ENCODE peak calls at places on chromosome 22, in ten cellular contexts. A is uterus, Q is upper lobe of left lung, S is A549, J is spleen, V is IMR-90, D is HCT116, B is prostate gland, T is NB4, W is GM12878. P is an unnamed sample.

GRCh38 chr22:25120761-25121212 is 78.9 kb upstream of the CRYBB3 start:
- DNase-seq in S (no peak), T (no peak), J (no peak), B (peak; percentile 64), A (peak; percentile 30), V (no peak), D (no peak), Q (no peak), W (no peak), P (no peak)

GRCh38 chr22:45064313-45065268 is 54.8 kb upstream of the PHF21B start:
- DNase-seq in V (peak; percentile 87), S (no peak), A (no peak), T (peak; percentile 62), B (no peak), J (no peak), Q (no peak), D (no peak), W (peak; percentile 7), P (no peak)

GRCh38 chr22:29907753-29908515 is 25.0 kb downstream of the MTMR3 start:
- DNase-seq in D (peak; percentile 93), W (no peak), J (no peak), V (peak; percentile 99), S (peak; percentile 74), B (peak; percentile 91), A (peak; percentile 74), T (peak; percentile 69), Q (no peak), P (peak; percentile 85)

GRCh38 chr22:48045369-48045768 is 1282.9 kb downstream of the TBC1D22A start:
- DNase-seq in Q (no peak), A (no peak), W (peak; percentile 64), D (no peak), T (no peak), B (no peak), V (no peak), J (no peak), S (no peak), P (no peak)

GRCh38 chr22:30444632-30445437 is 19.3 kb downstream of the MTFP1 start:
- DNase-seq in J (no peak), T (peak; percentile 62), A (no peak), W (no peak), S (peak; percentile 64), D (peak; percentile 54), B (no peak), V (peak; percentile 52), Q (no peak), P (no peak)

GRCh38 chr22:47609653-47610052 is 847.2 kb downstream of the TBC1D22A start:
- DNase-seq in Q (no peak), S (no peak), V (no peak), J (peak; percentile 55), B (no peak), D (no peak), A (no peak), W (no peak), T (no peak), P (no peak)

GRCh38 chr22:44493206-44493605 is 4.8 kb downstream of the RTL6 start:
- DNase-seq in A (no peak), D (no peak), V (no peak), B (no peak), T (no peak), Q (no peak), J (no peak), W (no peak), S (no peak), P (no peak)

GRCh38 chr22:46531776-46532175 is 5.6 kb downstream of the CELSR1 start:
- DNase-seq in D (no peak), J (no peak), V (no peak), Q (no peak), S (no peak), A (no peak), T (no peak), B (no peak), W (no peak), P (no peak)

GRCh38 chr22:36385491-36386350 is 2.0 kb downstream of the MYH9 start:
- DNase-seq in T (peak; percentile 76), Q (no peak), S (no peak), A (peak; percentile 74), J (peak; percentile 81), D (no peak), W (no peak), B (peak; percentile 89), V (no peak), P (no peak)

GRCh38 chr22:36387664-36387913 is 178 bp downstream of the MYH9 start:
- DNase-seq in V (no peak), T (no peak), W (no peak), S (no peak), B (no peak), D (no peak), A (no peak), J (no peak), Q (no peak), P (no peak)

GRCh38 chr22:36386351-36386899 is 1.3 kb downstream of the MYH9 start:
- DNase-seq in J (peak; percentile 89), V (no peak), D (no peak), W (peak; percentile 63), A (no peak), T (peak; percentile 68), S (no peak), Q (peak; percentile 84), B (peak; percentile 44), P (peak; percentile 38)

GRCh38 chr22:36386900-36387663 is 685 bp downstream of the MYH9 start:
- DNase-seq in J (peak; percentile 98), W (no peak), S (no peak), B (peak; percentile 44), Q (peak; percentile 95), D (no peak), V (no peak), A (peak; percentile 55), T (peak; percentile 89), P (peak; percentile 80)

DNA sequence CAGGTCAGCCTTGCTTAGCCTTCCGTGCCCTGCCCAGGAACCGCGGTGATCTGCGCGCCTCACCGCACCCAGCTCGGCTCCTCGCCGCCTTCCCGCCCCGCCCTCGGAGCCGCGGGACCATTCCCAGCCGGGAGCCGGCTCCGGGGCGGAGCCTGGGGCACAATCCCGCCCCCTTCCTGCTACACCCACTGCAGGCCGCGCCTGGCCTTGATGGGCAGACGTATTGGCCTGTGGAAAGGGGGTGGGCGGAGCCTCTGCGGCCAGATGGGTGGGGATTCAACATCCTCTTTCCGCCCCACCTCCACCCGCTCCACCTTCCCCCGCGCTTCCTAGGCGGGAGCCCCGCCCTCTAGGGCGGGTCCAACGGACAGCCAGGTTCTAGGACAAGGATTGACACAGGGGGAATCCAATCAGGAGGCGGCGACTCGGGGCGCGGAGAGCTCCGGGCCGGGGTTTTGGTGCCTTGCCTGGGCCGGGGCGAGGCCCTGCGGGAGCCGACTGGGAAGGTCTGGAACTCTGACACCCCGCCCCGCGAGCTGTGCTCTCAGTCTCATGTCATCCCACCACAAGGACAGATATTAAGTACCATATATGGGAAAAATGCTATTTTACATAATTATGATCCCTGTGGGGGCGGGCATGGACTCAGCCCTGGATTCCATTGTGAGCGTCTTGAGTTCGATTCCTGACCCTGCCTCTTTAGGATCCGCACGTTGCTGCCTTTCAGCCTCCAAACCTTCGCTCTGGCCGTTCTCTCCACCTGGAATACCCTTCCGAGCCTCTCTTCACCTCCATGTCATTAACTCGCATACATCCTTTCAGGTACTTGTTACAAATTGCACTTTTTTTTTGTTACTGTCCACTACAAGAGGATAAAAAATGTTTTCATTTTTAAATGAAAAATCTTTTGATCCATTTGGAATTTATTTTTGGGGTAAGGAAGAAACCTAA is at the start of gene MYH9:
- DNase-seq in Q (peak; percentile 98), T (peak; percentile 99), D (peak; percentile 99), W (peak; percentile 96), V (peak; percentile 100), A (peak; percentile 100), J (peak; percentile 100), S (peak; percentile 92), B (peak; percentile 100), P (peak; percentile 100)
- TF ChIP-seq POLR2A in Q (no peak), T (peak; percentile 77), D (peak; percentile 92), W (peak; percentile 93), V (peak; percentile 98), A (peak; percentile 100), J (peak; percentile 88), S (peak; percentile 97), B (peak; percentile 100), P (peak; percentile 56)

GRCh38 chr22:42174062-42174461 is 43.5 kb upstream of the CYP2D6 start:
- DNase-seq in J (no peak), B (no peak), T (peak; percentile 21), Q (no peak), D (no peak), A (no peak), W (no peak), V (peak; percentile 73), S (no peak), P (no peak)

GRCh38 chr22:42172385-42173172 is 42.0 kb upstream of the CYP2D6 start:
- DNase-seq in V (peak; percentile 58), Q (no peak), D (no peak), W (no peak), S (no peak), T (no peak), A (no peak), B (no peak), J (no peak), P (no peak)

GRCh38 chr22:42171417-42171816 is 40.8 kb upstream of the CYP2D6 start:
- DNase-seq in D (no peak), W (no peak), S (no peak), Q (no peak), A (no peak), J (no peak), B (no peak), T (no peak), V (no peak), P (no peak)

GRCh38 chr22:42171946-42172345 is 41.3 kb upstream of the CYP2D6 start:
- DNase-seq in Q (no peak), B (no peak), A (no peak), S (no peak), T (no peak), J (no peak), W (no peak), V (no peak), D (no peak), P (no peak)

DNA sequence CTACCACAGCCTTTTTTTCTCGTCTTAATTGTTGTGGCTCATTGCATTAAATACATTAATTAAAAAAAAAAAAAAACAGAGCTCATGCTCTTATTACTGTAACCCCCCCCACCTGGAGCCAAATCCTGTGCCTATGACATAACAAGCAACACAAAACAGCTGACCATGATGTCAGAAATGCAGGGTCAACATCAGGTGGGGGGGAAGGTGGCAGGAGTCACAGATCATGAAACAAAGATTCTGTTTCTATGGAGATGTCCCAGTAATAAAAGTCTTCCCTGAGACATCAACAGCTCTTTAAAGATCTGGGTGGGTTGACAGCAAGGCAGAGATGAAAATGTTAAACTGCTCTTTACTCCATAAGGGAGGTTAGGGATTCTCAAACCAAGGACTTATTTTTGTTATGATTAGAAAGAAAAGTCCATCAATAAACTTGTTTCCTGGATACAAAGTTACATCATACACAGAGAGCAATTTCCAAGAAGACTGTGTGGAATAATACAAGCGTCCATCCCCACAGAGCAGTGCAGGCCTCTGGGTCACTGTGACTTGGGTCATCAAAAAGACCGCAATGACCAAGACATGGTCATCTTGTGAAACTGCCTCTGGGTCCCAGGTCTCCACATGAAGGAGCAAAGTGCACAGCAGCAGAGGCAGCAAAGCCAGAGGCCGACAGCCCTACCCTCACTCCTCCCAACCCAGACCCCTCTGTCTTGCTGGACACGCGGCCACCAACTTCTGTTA is 42.7 kb upstream of the CYP2D6 start:
- DNase-seq in V (no peak), S (no peak), D (no peak), T (no peak), B (no peak), J (no peak), Q (no peak), W (no peak), A (no peak), P (no peak)
- H3K4me3 ChIP-seq in V (no peak overlapping the region), S (no peak overlapping the region), D (no peak overlapping the region), T (no peak overlapping the region), B (no peak overlapping the region), J (no peak overlapping the region), Q (no peak overlapping the region), W (no peak overlapping the region), A (no peak overlapping the region), P (no peak overlapping the region)

GRCh38 chr22:41469218-41469851 is 418 bp downstream of the ACO2 start:
- DNase-seq in S (no peak), W (no peak), D (no peak), Q (no peak), T (peak; percentile 48), V (no peak), B (no peak), J (no peak), A (no peak), P (no peak)

GRCh38 chr22:41471606-41472005 is 2.7 kb downstream of the ACO2 start:
- DNase-seq in D (no peak), Q (no peak), J (no peak), W (no peak), S (no peak), V (no peak), T (no peak), B (no peak), A (no peak), P (no peak)

DNA sequence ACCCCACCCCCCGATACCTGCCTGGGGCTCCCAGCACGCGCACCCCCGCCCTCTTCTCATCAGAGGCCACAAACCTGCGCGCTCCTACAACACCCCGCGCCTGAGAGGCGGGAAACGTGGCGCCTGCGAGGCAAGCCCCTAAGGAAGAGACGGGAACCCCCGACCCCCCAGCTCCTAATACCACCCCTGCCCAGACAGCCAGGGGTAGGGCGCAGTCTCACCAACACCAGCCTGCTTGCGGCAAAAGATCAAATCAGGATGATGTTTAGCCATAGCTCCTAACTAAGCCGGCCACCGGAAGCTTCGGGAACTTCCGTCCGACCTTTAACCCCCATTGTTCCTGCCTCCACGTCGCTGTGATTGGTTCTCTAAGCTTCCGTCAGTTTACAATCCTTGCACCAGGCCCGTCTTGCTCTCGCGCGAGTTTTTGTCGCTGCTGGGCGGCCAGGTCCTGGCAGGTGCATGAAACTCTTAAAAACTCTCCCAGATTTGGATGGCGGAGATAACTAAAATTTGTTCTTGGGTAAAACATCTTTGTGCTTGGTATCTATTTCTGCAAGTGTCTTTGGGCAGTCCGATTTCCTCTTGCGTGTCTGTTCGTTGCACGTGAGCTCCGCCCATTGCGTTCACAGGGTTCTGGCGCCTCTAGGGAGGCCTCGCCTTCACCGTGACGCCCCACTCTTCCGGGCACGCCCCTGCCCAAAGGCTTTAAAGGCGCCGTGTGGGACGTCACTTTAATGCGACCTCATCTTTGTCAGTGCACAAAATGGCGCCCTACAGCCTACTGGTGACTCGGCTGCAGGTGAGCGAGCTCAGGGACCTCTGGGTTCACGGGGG is at the start of the genes ACO2 and PHF5A:
- DNase-seq in Q (peak; percentile 94), B (peak; percentile 97), V (peak; percentile 97), D (peak; percentile 97), S (peak; percentile 92), T (peak; percentile 97), A (peak; percentile 98), J (peak; percentile 98), W (peak; percentile 98), P (peak; percentile 98)
- TF ChIP-seq POLR2A in Q (no peak), B (peak; percentile 69), V (peak; percentile 76), D (peak; percentile 40), S (peak; percentile 50), T (peak; percentile 57), A (peak; percentile 68), J (no peak), W (peak; percentile 81), P (peak; percentile 58)

DNA sequence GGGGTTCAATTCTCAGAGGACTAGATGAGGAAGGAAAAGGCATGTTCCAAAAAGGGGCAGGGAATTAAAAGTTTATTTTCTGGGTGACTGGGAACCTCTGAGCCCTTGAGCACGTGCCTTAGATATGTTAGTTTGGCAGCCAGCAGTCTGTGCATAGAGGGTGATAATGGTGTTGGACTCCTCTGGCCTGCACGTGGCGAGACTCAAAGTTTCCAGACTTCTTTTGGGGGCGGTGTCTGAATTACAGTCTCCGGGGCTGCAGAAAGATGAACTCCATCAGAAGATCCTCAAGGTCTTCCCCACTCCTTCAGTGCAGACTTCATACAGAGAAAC is 861 bp upstream of the ZNRF3 start:
- DNase-seq in B (no peak), A (no peak), J (no peak), Q (no peak), D (peak; percentile 8), V (no peak), W (no peak), T (peak; percentile 47), S (no peak), P (no peak)
- H3K4me3 ChIP-seq in B (peak overlapping the region; percentile 44), A (peak overlapping the region; percentile 59), J (peak overlapping the region; percentile 55), Q (peak overlapping the region; percentile 73), D (peak overlapping the region; percentile 63), V (peak overlapping the region; percentile 92), W (no peak overlapping the region), T (peak overlapping the region; percentile 57), S (peak overlapping the region; percentile 58), P (peak overlapping the region; percentile 65)

P was measured in heart left ventricle.